ENCODE peak calls at places on chromosomes 16 and 17, in seven cellular contexts. One of them, this sample, is unnamed.

GRCh38 chr16:46715769-46716305 is 26.4 kb downstream of the ORC6 start:
- DNase-seq in K562: no peak
- DNase-seq in heart right ventricle: peak; percentile 74
- DNase-seq in Caco-2: no peak
- DNase-seq in right atrium auricular region: no peak
- DNase-seq in tibial artery: no peak
- DNase-seq in heart left ventricle: peak; percentile 78
- DNase-seq in this sample: no peak

GRCh38 chr17:312476-313148 is 40.0 kb downstream of the RPH3AL start:
- DNase-seq in K562: no peak
- DNase-seq in heart right ventricle: no peak
- DNase-seq in Caco-2: no peak
- DNase-seq in right atrium auricular region: no peak
- DNase-seq in tibial artery: no peak
- DNase-seq in heart left ventricle: no peak
- DNase-seq in this sample: no peak

GRCh38 chr17:80959330-80960036 is 32.2 kb upstream of the CHMP6 start:
- DNase-seq in K562: no peak
- DNase-seq in heart right ventricle: peak; percentile 89
- DNase-seq in Caco-2: no peak
- DNase-seq in right atrium auricular region: peak; percentile 85
- DNase-seq in tibial artery: peak; percentile 98
- DNase-seq in heart left ventricle: peak; percentile 88
- DNase-seq in this sample: no peak

GRCh38 chr16:1494711-1495110 is 1.6 kb downstream of the TELO2 start:
- DNase-seq in K562: no peak
- DNase-seq in heart right ventricle: peak; percentile 65
- DNase-seq in Caco-2: no peak
- DNase-seq in right atrium auricular region: peak; percentile 68
- DNase-seq in tibial artery: no peak
- DNase-seq in heart left ventricle: peak; percentile 69
- DNase-seq in this sample: no peak

GRCh38 chr16:8641671-8642070 is 20.2 kb downstream of the METTL22 start:
- DNase-seq in K562: no peak
- DNase-seq in heart right ventricle: no peak
- DNase-seq in Caco-2: no peak
- DNase-seq in right atrium auricular region: no peak
- DNase-seq in tibial artery: no peak
- DNase-seq in heart left ventricle: no peak
- DNase-seq in this sample: no peak

GRCh38 chr16:16797239-16797638 is 418.3 kb downstream of the NPIPA7 start:
- DNase-seq in K562: no peak
- DNase-seq in heart right ventricle: no peak
- DNase-seq in Caco-2: no peak
- DNase-seq in right atrium auricular region: no peak
- DNase-seq in tibial artery: no peak
- DNase-seq in heart left ventricle: no peak
- DNase-seq in this sample: no peak

GRCh38 chr17:45405250-45406086 is 27.2 kb downstream of the ARHGAP27 start:
- DNase-seq in K562: peak; percentile 96
- DNase-seq in heart right ventricle: no peak
- DNase-seq in Caco-2: peak; percentile 76
- DNase-seq in right atrium auricular region: no peak
- DNase-seq in tibial artery: no peak
- DNase-seq in heart left ventricle: no peak
- DNase-seq in this sample: no peak

GRCh38 chr16:66299349-66299748 is 67.1 kb upstream of the CDH5 start:
- DNase-seq in K562: no peak
- DNase-seq in heart right ventricle: no peak
- DNase-seq in Caco-2: no peak
- DNase-seq in right atrium auricular region: peak; percentile 21
- DNase-seq in tibial artery: no peak
- DNase-seq in heart left ventricle: no peak
- DNase-seq in this sample: no peak

GRCh38 chr17:17018612-17019429 is 23.4 kb upstream of the MPRIP start:
- DNase-seq in K562: no peak
- DNase-seq in heart right ventricle: no peak
- DNase-seq in Caco-2: peak; percentile 96
- DNase-seq in right atrium auricular region: no peak
- DNase-seq in tibial artery: no peak
- DNase-seq in heart left ventricle: no peak
- DNase-seq in this sample: no peak

GRCh38 chr16:84685210-84685609 is 14.6 kb upstream of the USP10 start:
- DNase-seq in K562: no peak
- DNase-seq in heart right ventricle: no peak
- DNase-seq in Caco-2: no peak
- DNase-seq in right atrium auricular region: no peak
- DNase-seq in tibial artery: peak; percentile 16
- DNase-seq in heart left ventricle: no peak
- DNase-seq in this sample: no peak

GRCh38 chr17:78697122-78697845 is 84.8 kb downstream of the CYTH1 start:
- DNase-seq in K562: no peak
- DNase-seq in heart right ventricle: no peak
- DNase-seq in Caco-2: no peak
- DNase-seq in right atrium auricular region: no peak
- DNase-seq in tibial artery: no peak
- DNase-seq in heart left ventricle: no peak
- DNase-seq in this sample: no peak

GRCh38 chr17:57988301-57989010 is 402 bp upstream of the VEZF1 start:
- DNase-seq in K562: peak; percentile 93
- DNase-seq in heart right ventricle: peak; percentile 70
- DNase-seq in Caco-2: peak; percentile 80
- DNase-seq in right atrium auricular region: no peak
- DNase-seq in tibial artery: peak; percentile 82
- DNase-seq in heart left ventricle: peak; percentile 78
- DNase-seq in this sample: peak; percentile 64

GRCh38 chr17:57987582-57988300 is at the start of gene VEZF1:
- DNase-seq in K562: peak; percentile 95
- DNase-seq in heart right ventricle: peak; percentile 79
- DNase-seq in Caco-2: peak; percentile 86
- DNase-seq in right atrium auricular region: no peak
- DNase-seq in tibial artery: peak; percentile 87
- DNase-seq in heart left ventricle: peak; percentile 89
- DNase-seq in this sample: peak; percentile 88

GRCh38 chr17:57986841-57987581 is 1.0 kb downstream of the VEZF1 start:
- DNase-seq in K562: peak; percentile 28
- DNase-seq in heart right ventricle: peak; percentile 58
- DNase-seq in Caco-2: peak; percentile 55
- DNase-seq in right atrium auricular region: no peak
- DNase-seq in tibial artery: peak; percentile 81
- DNase-seq in heart left ventricle: peak; percentile 53
- DNase-seq in this sample: peak; percentile 58

GRCh38 chr17:57990037-57990436 is 2.0 kb upstream of the VEZF1 start:
- DNase-seq in K562: no peak
- DNase-seq in heart right ventricle: no peak
- DNase-seq in Caco-2: no peak
- DNase-seq in right atrium auricular region: no peak
- DNase-seq in tibial artery: no peak
- DNase-seq in heart left ventricle: no peak
- DNase-seq in this sample: no peak

DNA sequence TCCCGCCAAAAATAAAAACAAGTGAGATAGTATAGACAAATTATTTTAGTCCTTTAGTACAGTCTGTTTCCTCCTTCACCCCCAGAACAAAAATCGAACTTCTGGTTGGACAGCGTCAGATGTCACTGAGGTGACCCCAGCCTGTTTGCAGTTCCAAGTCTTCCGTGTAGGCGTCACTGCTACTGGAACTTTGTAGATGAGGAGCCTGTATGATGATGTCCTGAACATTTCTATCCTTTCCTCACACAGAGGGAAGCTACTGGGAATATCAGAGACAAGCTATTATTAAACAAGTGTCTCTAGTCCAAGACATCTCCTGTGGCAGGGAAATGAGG is 924 bp upstream of the VEZF1 start:
- DNase-seq in K562: peak; percentile 32
- DNase-seq in heart right ventricle: peak; percentile 71
- DNase-seq in Caco-2: peak; percentile 60
- DNase-seq in right atrium auricular region: no peak
- DNase-seq in tibial artery: peak; percentile 76
- DNase-seq in heart left ventricle: peak; percentile 49
- DNase-seq in this sample: no peak
- H3K4me3 ChIP-seq in K562: peak overlapping the region; percentile 75
- H3K4me3 ChIP-seq in heart right ventricle: peak overlapping the region; percentile 94
- H3K4me3 ChIP-seq in Caco-2: peak overlapping the region; percentile 83
- H3K4me3 ChIP-seq in right atrium auricular region: peak overlapping the region; percentile 87
- H3K4me3 ChIP-seq in tibial artery: peak overlapping the region; percentile 85
- H3K4me3 ChIP-seq in heart left ventricle: peak overlapping the region; percentile 69
- H3K4me3 ChIP-seq in this sample: peak overlapping the region; percentile 40

GRCh38 chr17:48025904-48026502 is 11.6 kb downstream of the COPZ2 start:
- DNase-seq in K562: no peak
- DNase-seq in heart right ventricle: peak; percentile 30
- DNase-seq in Caco-2: peak; percentile 77
- DNase-seq in right atrium auricular region: no peak
- DNase-seq in tibial artery: peak; percentile 76
- DNase-seq in heart left ventricle: no peak
- DNase-seq in this sample: peak; percentile 53
- H3K4me3 ChIP-seq in K562: peak overlapping the region; percentile 27
- H3K4me3 ChIP-seq in heart right ventricle: peak overlapping the region; percentile 54
- H3K4me3 ChIP-seq in Caco-2: peak overlapping the region; percentile 43
- H3K4me3 ChIP-seq in right atrium auricular region: peak overlapping the region; percentile 60
- H3K4me3 ChIP-seq in tibial artery: peak overlapping the region; percentile 47
- H3K4me3 ChIP-seq in heart left ventricle: peak overlapping the region; percentile 33
- H3K4me3 ChIP-seq in this sample: peak overlapping the region; percentile 26

GRCh38 chr17:41914358-41914766 is 4.4 kb downstream of the ACLY start:
- DNase-seq in K562: no peak
- DNase-seq in heart right ventricle: no peak
- DNase-seq in Caco-2: peak; percentile 65
- DNase-seq in right atrium auricular region: no peak
- DNase-seq in tibial artery: no peak
- DNase-seq in heart left ventricle: peak; percentile 35
- DNase-seq in this sample: no peak
- H3K4me3 ChIP-seq in K562: no peak overlapping the region
- H3K4me3 ChIP-seq in heart right ventricle: no peak overlapping the region
- H3K4me3 ChIP-seq in Caco-2: peak overlapping the region; percentile 15
- H3K4me3 ChIP-seq in right atrium auricular region: no peak overlapping the region
- H3K4me3 ChIP-seq in tibial artery: no peak overlapping the region
- H3K4me3 ChIP-seq in heart left ventricle: no peak overlapping the region
- H3K4me3 ChIP-seq in this sample: no peak overlapping the region

GRCh38 chr16:11322823-11323222 is 22.4 kb upstream of the RMI2 start:
- DNase-seq in K562: no peak
- DNase-seq in heart right ventricle: no peak
- DNase-seq in Caco-2: no peak
- DNase-seq in right atrium auricular region: no peak
- DNase-seq in tibial artery: no peak
- DNase-seq in heart left ventricle: no peak
- DNase-seq in this sample: no peak
- H3K4me3 ChIP-seq in K562: no peak overlapping the region
- H3K4me3 ChIP-seq in heart right ventricle: no peak overlapping the region
- H3K4me3 ChIP-seq in Caco-2: no peak overlapping the region
- H3K4me3 ChIP-seq in right atrium auricular region: no peak overlapping the region
- H3K4me3 ChIP-seq in tibial artery: no peak overlapping the region
- H3K4me3 ChIP-seq in heart left ventricle: no peak overlapping the region
- H3K4me3 ChIP-seq in this sample: no peak overlapping the region

DNA sequence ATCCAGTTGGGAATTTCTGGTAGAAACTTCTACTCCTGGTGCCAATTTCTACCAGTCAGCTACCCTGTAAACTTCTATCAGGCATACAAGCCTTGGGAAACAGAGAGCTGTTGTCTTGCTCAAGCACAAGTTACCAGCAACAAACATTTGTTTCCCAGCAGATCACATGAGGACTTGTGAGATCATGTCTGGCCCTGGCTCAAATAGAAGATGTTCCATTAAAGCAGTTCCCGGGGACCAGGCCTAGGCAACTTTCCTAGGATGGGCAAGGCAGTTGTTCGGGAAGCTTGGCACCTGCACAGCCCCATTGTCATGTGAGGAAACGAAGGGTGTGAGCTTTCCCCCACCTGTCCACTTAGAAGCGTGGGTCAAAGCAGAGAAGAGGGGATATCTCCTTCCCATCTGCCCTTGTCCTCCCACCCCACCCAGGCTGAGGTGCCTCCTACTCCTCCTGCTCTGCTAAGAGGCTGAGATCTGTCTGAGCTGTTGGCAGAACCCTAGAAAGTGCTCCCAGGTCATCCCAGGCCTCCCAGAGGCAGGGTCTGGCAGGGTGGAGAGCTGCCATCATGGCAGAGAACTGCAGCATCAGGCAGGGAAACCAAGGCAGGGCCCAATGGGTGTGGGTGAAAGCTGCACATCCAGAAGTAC is 11.2 kb upstream of the SLC47A2 start:
- DNase-seq in K562: no peak
- DNase-seq in heart right ventricle: peak; percentile 80
- DNase-seq in Caco-2: no peak
- DNase-seq in right atrium auricular region: peak; percentile 83
- DNase-seq in tibial artery: peak; percentile 85
- DNase-seq in heart left ventricle: peak; percentile 66
- DNase-seq in this sample: no peak
- H3K4me3 ChIP-seq in K562: no peak overlapping the region
- H3K4me3 ChIP-seq in heart right ventricle: no peak overlapping the region
- H3K4me3 ChIP-seq in Caco-2: no peak overlapping the region
- H3K4me3 ChIP-seq in right atrium auricular region: no peak overlapping the region
- H3K4me3 ChIP-seq in tibial artery: no peak overlapping the region
- H3K4me3 ChIP-seq in heart left ventricle: no peak overlapping the region
- H3K4me3 ChIP-seq in this sample: no peak overlapping the region

GRCh38 chr17:10754861-10755591 is 25.2 kb upstream of the TMEM220 start:
- DNase-seq in K562: no peak
- DNase-seq in heart right ventricle: no peak
- DNase-seq in Caco-2: no peak
- DNase-seq in right atrium auricular region: no peak
- DNase-seq in tibial artery: no peak
- DNase-seq in heart left ventricle: no peak
- DNase-seq in this sample: no peak
- H3K4me3 ChIP-seq in K562: no peak overlapping the region
- H3K4me3 ChIP-seq in heart right ventricle: no peak overlapping the region
- H3K4me3 ChIP-seq in Caco-2: no peak overlapping the region
- H3K4me3 ChIP-seq in right atrium auricular region: no peak overlapping the region
- H3K4me3 ChIP-seq in tibial artery: no peak overlapping the region
- H3K4me3 ChIP-seq in heart left ventricle: no peak overlapping the region
- H3K4me3 ChIP-seq in this sample: no peak overlapping the region

This sample was measured in HAP-1.